ENCODE peak calls at places on chromosomes 13 and 19, in six cellular contexts. One of them, this sample, is unnamed.

GRCh38 chr19:3080281-3080680 is 13.9 kb upstream of the GNA11 start:
- DNase-seq in heart left ventricle: no peak
- DNase-seq in body of pancreas: no peak
- DNase-seq in neural progenitor cell: no peak
- DNase-seq in fibroblast of lung: peak; percentile 74
- DNase-seq in lung: no peak
- DNase-seq in this sample: peak; percentile 36

GRCh38 chr19:5434970-5435641 is 20.1 kb upstream of the ZNRF4 start:
- DNase-seq in heart left ventricle: no peak
- DNase-seq in body of pancreas: no peak
- DNase-seq in neural progenitor cell: no peak
- DNase-seq in fibroblast of lung: peak; percentile 98
- DNase-seq in lung: no peak
- DNase-seq in this sample: peak; percentile 92

GRCh38 chr19:474126-475078 is 13.6 kb upstream of the SHC2 start:
- DNase-seq in heart left ventricle: peak; percentile 45
- DNase-seq in body of pancreas: no peak
- DNase-seq in neural progenitor cell: no peak
- DNase-seq in fibroblast of lung: no peak
- DNase-seq in lung: no peak
- DNase-seq in this sample: no peak

GRCh38 chr19:33447336-33448158 is 74.0 kb downstream of the CEBPG start:
- DNase-seq in heart left ventricle: no peak
- DNase-seq in body of pancreas: no peak
- DNase-seq in neural progenitor cell: no peak
- DNase-seq in fibroblast of lung: no peak
- DNase-seq in lung: no peak
- DNase-seq in this sample: no peak

GRCh38 chr13:77185721-77186120 is 141.2 kb downstream of the MYCBP2 start:
- DNase-seq in heart left ventricle: no peak
- DNase-seq in body of pancreas: no peak
- DNase-seq in neural progenitor cell: no peak
- DNase-seq in fibroblast of lung: no peak
- DNase-seq in lung: no peak
- DNase-seq in this sample: no peak

GRCh38 chr13:27599845-27600553 is 20.3 kb downstream of the LNX2 start:
- DNase-seq in heart left ventricle: no peak
- DNase-seq in body of pancreas: no peak
- DNase-seq in neural progenitor cell: no peak
- DNase-seq in fibroblast of lung: peak; percentile 86
- DNase-seq in lung: no peak
- DNase-seq in this sample: peak; percentile 76

GRCh38 chr19:15210323-15210774 is 9.6 kb upstream of the NOTCH3 start:
- DNase-seq in heart left ventricle: peak; percentile 48
- DNase-seq in body of pancreas: no peak
- DNase-seq in neural progenitor cell: no peak
- DNase-seq in fibroblast of lung: peak; percentile 51
- DNase-seq in lung: peak; percentile 49
- DNase-seq in this sample: peak; percentile 72

GRCh38 chr13:29679357-29680050 is 84.0 kb upstream of the SLC7A1 start:
- DNase-seq in heart left ventricle: peak; percentile 53
- DNase-seq in body of pancreas: peak; percentile 41
- DNase-seq in neural progenitor cell: no peak
- DNase-seq in fibroblast of lung: peak; percentile 63
- DNase-seq in lung: no peak
- DNase-seq in this sample: no peak

GRCh38 chr13:56720841-56721240 is 419.9 kb upstream of the PRR20A start:
- DNase-seq in heart left ventricle: no peak
- DNase-seq in body of pancreas: no peak
- DNase-seq in neural progenitor cell: no peak
- DNase-seq in fibroblast of lung: no peak
- DNase-seq in lung: no peak
- DNase-seq in this sample: no peak

GRCh38 chr19:33217881-33218280 is 7.8 kb downstream of the SLC7A10 start:
- DNase-seq in heart left ventricle: no peak
- DNase-seq in body of pancreas: no peak
- DNase-seq in neural progenitor cell: peak; percentile 36
- DNase-seq in fibroblast of lung: no peak
- DNase-seq in lung: no peak
- DNase-seq in this sample: no peak

GRCh38 chr13:48110930-48111721 is 16.2 kb upstream of the MED4 start:
- DNase-seq in heart left ventricle: peak; percentile 78
- DNase-seq in body of pancreas: no peak
- DNase-seq in neural progenitor cell: no peak
- DNase-seq in fibroblast of lung: peak; percentile 49
- DNase-seq in lung: no peak
- DNase-seq in this sample: no peak

GRCh38 chr19:4518345-4519171 is at the start of gene PLIN4:
- DNase-seq in heart left ventricle: peak; percentile 84
- DNase-seq in body of pancreas: peak; percentile 41
- DNase-seq in neural progenitor cell: no peak
- DNase-seq in fibroblast of lung: peak; percentile 34
- DNase-seq in lung: no peak
- DNase-seq in this sample: no peak

GRCh38 chr13:26007774-26008173 is 44.0 kb downstream of the SHISA2 start:
- DNase-seq in heart left ventricle: no peak
- DNase-seq in body of pancreas: no peak
- DNase-seq in neural progenitor cell: no peak
- DNase-seq in fibroblast of lung: no peak
- DNase-seq in lung: no peak
- DNase-seq in this sample: no peak

GRCh38 chr19:8216357-8216756 is 7.2 kb downstream of the CERS4 start:
- DNase-seq in heart left ventricle: no peak
- DNase-seq in body of pancreas: no peak
- DNase-seq in neural progenitor cell: no peak
- DNase-seq in fibroblast of lung: no peak
- DNase-seq in lung: no peak
- DNase-seq in this sample: no peak

GRCh38 chr13:83220241-83220640 is 662.0 kb downstream of the SLITRK1 start:
- DNase-seq in heart left ventricle: no peak
- DNase-seq in body of pancreas: no peak
- DNase-seq in neural progenitor cell: no peak
- DNase-seq in fibroblast of lung: peak; percentile 5
- DNase-seq in lung: no peak
- DNase-seq in this sample: no peak

DNA sequence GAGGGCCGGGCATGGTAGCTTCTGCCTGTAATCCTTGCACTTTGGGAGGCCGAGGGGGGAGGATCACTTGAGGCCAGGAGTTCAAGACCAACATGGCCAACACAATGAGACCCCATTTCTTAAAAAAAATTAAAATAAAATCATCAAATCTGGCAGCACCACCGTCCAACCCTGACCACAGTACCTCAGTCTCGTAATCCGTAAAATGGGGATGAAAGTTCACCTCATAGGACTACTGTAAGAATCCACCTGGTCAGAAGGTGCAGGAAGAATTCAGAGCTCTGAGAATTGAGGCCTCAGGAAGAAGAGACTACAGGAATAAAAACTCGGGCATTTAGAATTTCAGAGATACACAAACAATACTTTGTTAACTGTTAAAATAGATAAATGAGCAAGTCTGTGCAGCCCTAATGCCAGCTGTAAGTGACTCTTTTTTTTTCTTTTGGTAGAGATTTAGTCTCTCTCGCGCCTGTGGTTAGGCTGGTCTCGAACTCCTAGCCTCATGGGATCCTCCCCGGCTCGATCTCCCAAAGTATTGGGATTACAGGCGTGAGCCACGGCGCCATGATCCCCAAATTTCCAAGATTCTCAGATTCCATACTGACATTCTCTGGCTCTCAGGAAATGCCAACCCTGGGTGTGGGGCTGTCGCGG is 2.9 kb downstream of the PPP1R13L start:
- DNase-seq in heart left ventricle: no peak
- DNase-seq in body of pancreas: no peak
- DNase-seq in neural progenitor cell: no peak
- DNase-seq in fibroblast of lung: no peak
- DNase-seq in lung: no peak
- DNase-seq in this sample: no peak
- TF ChIP-seq CTCF in heart left ventricle: peak; percentile 52
- TF ChIP-seq CTCF in body of pancreas: no peak
- TF ChIP-seq CTCF in neural progenitor cell: no peak
- TF ChIP-seq CTCF in fibroblast of lung: peak; percentile 26
- TF ChIP-seq CTCF in lung: no peak
- TF ChIP-seq CTCF in this sample: no peak

GRCh38 chr13:20716951-20717350 is 13.5 kb downstream of the IL17D start:
- DNase-seq in heart left ventricle: no peak
- DNase-seq in body of pancreas: no peak
- DNase-seq in neural progenitor cell: peak; percentile 92
- DNase-seq in fibroblast of lung: no peak
- DNase-seq in lung: no peak
- DNase-seq in this sample: no peak
- H3K27ac ChIP-seq in heart left ventricle: no peak overlapping the region
- H3K27ac ChIP-seq in body of pancreas: no peak overlapping the region
- H3K27ac ChIP-seq in neural progenitor cell: peak overlapping the region; percentile 16
- H3K27ac ChIP-seq in fibroblast of lung: no peak overlapping the region
- H3K27ac ChIP-seq in lung: no peak overlapping the region
- H3K27ac ChIP-seq in this sample: no peak overlapping the region

GRCh38 chr13:111329641-111330040 is 9.2 kb downstream of the TEX29 start:
- DNase-seq in heart left ventricle: no peak
- DNase-seq in body of pancreas: no peak
- DNase-seq in neural progenitor cell: no peak
- DNase-seq in fibroblast of lung: no peak
- DNase-seq in lung: no peak
- DNase-seq in this sample: no peak
- H3K27me3 ChIP-seq in heart left ventricle: no peaks in the 10 kb centered on the region
- H3K27me3 ChIP-seq in body of pancreas: no peaks in the 10 kb centered on the region
- H3K27me3 ChIP-seq in neural progenitor cell: no peaks in the 10 kb centered on the region
- H3K27me3 ChIP-seq in fibroblast of lung: peaks cover 3% of the 10 kb centered on the region
- H3K27me3 ChIP-seq in lung: no peaks in the 10 kb centered on the region
- H3K27me3 ChIP-seq in this sample: no peaks in the 10 kb centered on the region

DNA sequence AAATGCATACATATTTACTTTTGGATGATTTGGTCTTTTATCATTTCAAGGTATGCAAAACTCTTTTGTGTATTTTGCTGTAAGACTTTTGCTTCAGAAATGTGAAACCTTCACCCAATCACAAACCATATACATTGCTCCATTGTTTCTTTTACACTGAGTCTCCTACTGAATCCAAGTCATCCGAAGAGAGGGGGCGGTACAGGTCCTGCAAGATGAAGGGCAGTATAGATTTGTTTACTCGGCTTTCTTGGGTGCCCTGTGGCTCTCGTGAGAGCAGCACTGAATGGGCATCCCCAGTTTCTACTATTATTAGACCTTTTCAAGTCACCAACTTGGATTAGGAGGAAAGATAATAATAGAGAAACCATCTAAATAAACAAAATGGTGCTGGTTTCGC is 280.6 kb downstream of the DCLK1 start:
- DNase-seq in heart left ventricle: no peak
- DNase-seq in body of pancreas: no peak
- DNase-seq in neural progenitor cell: no peak
- DNase-seq in fibroblast of lung: no peak
- DNase-seq in lung: no peak
- DNase-seq in this sample: no peak
- TF ChIP-seq CTCF in heart left ventricle: no peak
- TF ChIP-seq CTCF in body of pancreas: no peak
- TF ChIP-seq CTCF in neural progenitor cell: no peak
- TF ChIP-seq CTCF in fibroblast of lung: no peak
- TF ChIP-seq CTCF in lung: no peak
- TF ChIP-seq CTCF in this sample: no peak

DNA sequence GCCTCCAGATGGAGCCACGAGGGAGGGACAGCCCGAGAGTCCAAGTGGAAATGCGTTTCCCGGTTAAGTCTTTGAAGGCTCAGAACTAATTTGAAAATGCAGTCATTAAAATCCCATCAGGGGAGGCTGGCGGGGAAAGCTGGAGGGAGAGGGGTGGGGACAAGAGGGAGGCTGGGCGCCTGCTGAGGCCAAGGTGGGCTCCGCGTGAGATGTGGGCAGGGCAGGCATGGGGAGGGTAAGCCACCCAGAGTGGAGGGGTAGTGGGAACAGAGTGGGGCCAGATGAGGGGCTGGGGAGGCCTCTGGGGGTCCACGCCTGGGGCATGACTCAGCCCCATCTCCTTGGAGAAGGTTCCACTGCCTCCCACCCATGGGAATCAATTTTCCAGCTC is 11.0 kb downstream of the ONECUT3 start:
- DNase-seq in heart left ventricle: no peak
- DNase-seq in body of pancreas: no peak
- DNase-seq in neural progenitor cell: no peak
- DNase-seq in fibroblast of lung: no peak
- DNase-seq in lung: no peak
- DNase-seq in this sample: no peak
- H3K27ac ChIP-seq in heart left ventricle: no peak overlapping the region
- H3K27ac ChIP-seq in body of pancreas: no peak overlapping the region
- H3K27ac ChIP-seq in neural progenitor cell: no peak overlapping the region
- H3K27ac ChIP-seq in fibroblast of lung: no peak overlapping the region
- H3K27ac ChIP-seq in lung: no peak overlapping the region
- H3K27ac ChIP-seq in this sample: no peak overlapping the region

DNA sequence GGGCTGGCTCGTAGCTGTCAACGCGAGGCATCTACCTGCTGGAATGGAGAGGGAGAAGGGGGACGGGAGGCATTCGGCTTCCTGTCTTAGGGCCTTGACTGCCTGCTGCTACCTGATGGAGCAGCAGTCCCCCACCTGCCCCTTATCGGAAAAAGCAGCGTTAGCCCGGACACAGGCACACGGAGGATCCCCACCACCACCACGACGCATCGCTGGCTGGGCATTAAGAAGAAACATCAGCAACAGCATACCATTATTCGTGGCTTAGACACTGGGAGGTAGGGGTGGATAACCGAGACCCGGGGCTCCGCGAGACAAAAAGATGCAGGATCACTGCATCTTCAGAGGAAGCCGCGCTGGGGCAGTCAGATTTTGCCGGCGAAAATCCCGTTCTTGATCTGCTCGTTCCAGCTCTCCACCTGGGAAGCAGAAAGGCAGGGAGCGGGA is 1.1 kb downstream of the COX6B2 start:
- DNase-seq in heart left ventricle: no peak
- DNase-seq in body of pancreas: no peak
- DNase-seq in neural progenitor cell: no peak
- DNase-seq in fibroblast of lung: no peak
- DNase-seq in lung: no peak
- DNase-seq in this sample: no peak
- H3K27me3 ChIP-seq in heart left ventricle: peaks cover 10% of the 10 kb centered on the region
- H3K27me3 ChIP-seq in body of pancreas: no peaks in the 10 kb centered on the region
- H3K27me3 ChIP-seq in neural progenitor cell: peaks cover 66% of the 10 kb centered on the region
- H3K27me3 ChIP-seq in fibroblast of lung: peaks cover 31% of the 10 kb centered on the region
- H3K27me3 ChIP-seq in lung: no peaks in the 10 kb centered on the region
- H3K27me3 ChIP-seq in this sample: peaks cover 23% of the 10 kb centered on the region

GRCh38 chr13:114023716-114024602 is 50.1 kb upstream of the C13orf46 start:
- DNase-seq in heart left ventricle: no peak
- DNase-seq in body of pancreas: no peak
- DNase-seq in neural progenitor cell: no peak
- DNase-seq in fibroblast of lung: no peak
- DNase-seq in lung: no peak
- DNase-seq in this sample: no peak
- TF ChIP-seq CTCF in heart left ventricle: no peak
- TF ChIP-seq CTCF in body of pancreas: no peak
- TF ChIP-seq CTCF in neural progenitor cell: no peak
- TF ChIP-seq CTCF in fibroblast of lung: no peak
- TF ChIP-seq CTCF in lung: no peak
- TF ChIP-seq CTCF in this sample: no peak

This sample was measured in brain microvascular endothelial cell.